ENCODE peak calls at places on chromosomes 3 and 15, in four cellular contexts. J is kidney, X is kidney epithelial cell, Y is GM12865. M is an unnamed sample.

GRCh38 chr15:48777645-48778337 is 33.1 kb downstream of the CEP152 start:
- DNase-seq in J (no peak), Y (no peak), X (no peak), M (no peak)

GRCh38 chr15:101346928-101347327 is 51.9 kb upstream of the SNRPA1 start:
- DNase-seq in Y (no peak), X (no peak), J (no peak), M (no peak)

GRCh38 chr15:99973351-99973750 is 240.1 kb upstream of the LYSMD4 start:
- DNase-seq in X (no peak), J (no peak), Y (no peak), M (no peak)

GRCh38 chr15:69084404-69085030 is 70.0 kb downstream of the NOX5 start:
- DNase-seq in Y (no peak), J (no peak), X (no peak), M (no peak)

GRCh38 chr3:45509038-45509767 is 85.3 kb upstream of the LIMD1 start:
- DNase-seq in X (peak), Y (no peak), J (no peak), M (peak)

GRCh38 chr3:72597756-72598195 is 250.5 kb downstream of the SHQ1 start:
- DNase-seq in J (no peak), X (no peak), Y (no peak), M (no peak)

GRCh38 chr15:48796521-48796920 is 14.3 kb downstream of the CEP152 start:
- DNase-seq in J (no peak), Y (no peak), X (no peak), M (no peak)

GRCh38 chr3:58358092-58358491 is 25.4 kb downstream of the PXK start:
- DNase-seq in Y (no peak), X (no peak), J (no peak), M (no peak)

GRCh38 chr3:77232557-77232956 is 192.7 kb downstream of the ROBO2 start:
- DNase-seq in Y (no peak), X (no peak), J (no peak), M (no peak)

GRCh38 chr15:88375234-88375926 is 91.8 kb downstream of the MRPL46 start:
- DNase-seq in Y (no peak), X (peak), J (no peak), M (peak)

GRCh38 chr15:56832125-56832524 is 86.3 kb upstream of the TCF12 start:
- DNase-seq in J (no peak), Y (no peak), X (no peak), M (no peak)

GRCh38 chr3:120497318-120497717 is 46.5 kb upstream of the FSTL1 start:
- DNase-seq in Y (no peak), X (peak), J (no peak), M (peak)

GRCh38 chr15:96619171-96619570 is 288.7 kb downstream of the NR2F2 start:
- DNase-seq in X (no peak), J (no peak), Y (no peak), M (no peak)

GRCh38 chr3:99542771-99543518 is 95.4 kb upstream of the COL8A1 start:
- DNase-seq in X (no peak), J (no peak), Y (peak), M (no peak)

GRCh38 chr3:54572197-54572895 is 355.5 kb downstream of the LRTM1 start:
- DNase-seq in X (no peak), Y (no peak), J (no peak), M (no peak)

GRCh38 chr15:40937762-40938529 is 8.8 kb downstream of the DLL4 start:
- DNase-seq in X (no peak), Y (peak), J (no peak), M (no peak)

GRCh38 chr3:13420817-13421755 is 964 bp upstream of the NUP210 start:
- DNase-seq in X (peak), J (peak), Y (peak), M (no peak)

GRCh38 chr3:74041068-74041675 is 416.4 kb upstream of the PDZRN3 start:
- DNase-seq in J (no peak), Y (peak), X (no peak), M (no peak)

GRCh38 chr3:2154596-2154995 is 55.9 kb downstream of the CNTN4 start:
- DNase-seq in Y (no peak), X (no peak), J (no peak), M (no peak)

GRCh38 chr15:68711406-68711805 is 109.3 kb downstream of the ANP32A start:
- DNase-seq in X (no peak), Y (no peak), J (no peak), M (no peak)

GRCh38 chr3:131388400-131388799 is 6.8 kb downstream of the NUDT16 start:
- DNase-seq in X (no peak), J (no peak), Y (no peak), M (no peak)

GRCh38 chr3:103963599-103963998 is 1403.1 kb upstream of the ALCAM start:
- DNase-seq in Y (no peak), X (no peak), J (no peak), M (no peak)

GRCh38 chr3:123883111-123883510 is 1.0 kb downstream of the MYLK start:
- DNase-seq in X (no peak), J (no peak), Y (no peak), M (no peak)

GRCh38 chr15:83198476-83198875 is 9.1 kb downstream of the HDGFL3 start:
- DNase-seq in X (no peak), Y (peak), J (no peak), M (no peak)

GRCh38 chr3:142888484-142889262 is at the start of gene PCOLCE2:
- DNase-seq in J (peak), Y (peak), X (no peak), M (no peak)

GRCh38 chr3:5787863-5788488 is 600.5 kb downstream of the EDEM1 start:
- DNase-seq in J (no peak), Y (peak), X (no peak), M (no peak)

GRCh38 chr3:182305881-182306665 is 487.2 kb upstream of the ATP11B start:
- DNase-seq in Y (no peak), J (no peak), X (no peak), M (no peak)

GRCh38 chr3:195356151-195357086 is 85.5 kb upstream of the XXYLT1 start:
- DNase-seq in J (no peak), Y (no peak), X (no peak), M (no peak)

GRCh38 chr3:12509466-12509865 is 25.2 kb downstream of the TSEN2 start:
- DNase-seq in J (no peak), X (no peak), Y (no peak), M (no peak)

GRCh38 chr15:77419836-77420609 is at the start of gene PEAK1:
- DNase-seq in Y (peak), J (peak), X (peak), M (peak)

GRCh38 chr15:77420610-77421369 is at the start of gene HMG20A:
- DNase-seq in Y (peak), J (peak), X (no peak), M (peak)

GRCh38 chr15:77417642-77418041 is 2.3 kb downstream of the PEAK1 start:
- DNase-seq in Y (no peak), J (no peak), X (no peak), M (no peak)

GRCh38 chr15:77418341-77419049 is 1.4 kb downstream of the PEAK1 start:
- DNase-seq in X (no peak), J (no peak), Y (no peak), M (no peak)

GRCh38 chr15:77419050-77419835 is 661 bp downstream of the PEAK1 start:
- DNase-seq in Y (peak), X (no peak), J (peak), M (no peak)
- TF ChIP-seq CTCF in Y (peak), X (peak), J (peak), M (no peak)

GRCh38 chr3:50599716-50600118 is 11.9 kb downstream of the CISH start:
- DNase-seq in Y (no peak), J (no peak), X (no peak), M (no peak)

GRCh38 chr3:50599115-50599715 is 12.4 kb downstream of the CISH start:
- DNase-seq in Y (no peak), X (no peak), J (no peak), M (no peak)

GRCh38 chr3:50600841-50601591 is 10.6 kb downstream of the CISH start:
- DNase-seq in X (peak), Y (no peak), J (peak), M (peak)

GRCh38 chr3:50602675-50603191 is 8.8 kb downstream of the CISH start:
- DNase-seq in X (no peak), Y (no peak), J (no peak), M (no peak)

DNA sequence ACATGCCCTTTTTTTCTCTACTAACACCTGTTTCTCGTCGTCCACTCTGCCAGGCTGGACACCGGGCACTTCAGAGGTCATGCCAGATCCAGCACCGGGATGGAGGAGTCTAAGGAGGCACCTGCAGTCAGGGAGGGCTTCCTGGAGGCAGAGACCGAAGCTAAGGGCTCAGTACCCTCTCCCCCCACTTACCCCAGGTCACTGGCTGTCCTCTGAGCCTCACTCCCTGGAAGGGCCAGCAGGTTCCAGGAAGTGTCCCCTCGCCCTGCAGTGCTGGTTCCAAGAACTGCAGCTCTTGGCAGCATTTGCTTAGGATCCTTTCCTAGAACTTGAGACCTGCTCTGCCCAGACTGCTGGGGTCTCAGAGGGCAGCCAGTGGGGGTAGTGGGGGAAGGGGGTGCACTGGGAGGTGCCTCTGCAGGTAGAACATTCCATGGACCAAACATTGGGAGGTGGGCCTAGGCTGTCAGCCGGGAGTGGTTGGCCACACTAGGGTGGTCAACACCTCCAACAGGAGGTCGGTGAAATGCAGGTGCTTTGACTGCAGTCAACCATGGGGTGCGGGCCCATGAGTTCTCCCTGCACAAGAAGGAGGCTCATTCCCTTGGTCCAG is 11.3 kb downstream of the CISH start:
- DNase-seq in Y (no peak), J (no peak), X (no peak), M (no peak)
- H3K4me3 ChIP-seq in Y (no peak), J (peak), X (no peak), M (no peak)

DNA sequence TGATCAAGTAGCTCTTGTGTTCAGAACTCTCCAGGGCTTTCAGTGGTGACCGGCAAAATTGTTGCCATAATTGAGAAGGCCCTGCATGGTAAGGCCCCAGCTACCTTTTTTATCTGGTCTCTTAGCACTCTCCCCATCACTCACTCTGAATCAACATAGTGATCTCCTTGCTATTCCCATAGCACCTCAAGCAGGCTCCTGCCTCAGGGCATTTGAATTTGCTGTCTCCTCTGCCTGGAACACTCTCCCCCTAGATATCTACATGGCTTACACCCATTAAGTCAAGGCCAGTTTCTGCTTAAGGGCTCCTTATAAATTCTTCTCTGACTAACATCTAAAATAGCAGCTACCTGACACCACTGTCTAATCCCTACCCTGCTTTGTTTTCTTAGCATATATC is 3.3 kb upstream of the ARID3B start:
- DNase-seq in Y (no peak), J (no peak), X (no peak), M (no peak)
- TF ChIP-seq CTCF in Y (no peak), J (no peak), X (no peak), M (no peak)

GRCh38 chr3:149131594-149131993 is 2.2 kb downstream of the HPS3 start:
- DNase-seq in Y (peak), X (no peak), J (no peak), M (no peak)
- H3K4me3 ChIP-seq in Y (no peak), X (no peak), J (peak), M (peak)

DNA sequence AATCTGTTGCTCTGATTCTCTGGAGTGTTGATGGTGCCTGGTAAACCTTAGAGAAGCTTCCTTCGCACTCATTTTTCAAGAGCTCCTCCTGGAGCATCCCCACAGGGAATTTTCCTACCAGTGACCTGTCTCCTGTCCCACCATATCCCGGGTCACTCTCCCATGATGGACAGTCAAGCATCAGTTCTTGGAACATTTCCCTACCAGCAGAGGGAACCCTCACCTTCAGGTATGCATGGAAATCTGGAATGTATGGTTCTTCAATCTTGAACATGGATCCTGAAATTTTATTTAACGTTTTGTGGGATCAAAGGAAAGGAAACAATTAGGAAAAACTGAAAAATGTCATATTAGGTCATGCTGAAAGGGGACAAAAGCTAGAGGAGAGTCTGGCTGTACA is 153.8 kb downstream of the SPATA16 start:
- DNase-seq in Y (no peak), J (no peak), X (no peak), M (no peak)
- TF ChIP-seq CTCF in Y (no peak), J (no peak), X (peak), M (peak)

GRCh38 chr3:129632556-129632955 is 26.1 kb upstream of the PLXND1 start:
- DNase-seq in X (no peak), Y (no peak), J (no peak), M (no peak)
- H3K4me3 ChIP-seq in X (no peak), Y (no peak), J (no peak), M (no peak)

GRCh38 chr3:81726132-81726531 is 35.3 kb downstream of the GBE1 start:
- DNase-seq in J (no peak), Y (peak), X (no peak), M (no peak)
- TF ChIP-seq CTCF in J (no peak), Y (no peak), X (no peak), M (no peak)

DNA sequence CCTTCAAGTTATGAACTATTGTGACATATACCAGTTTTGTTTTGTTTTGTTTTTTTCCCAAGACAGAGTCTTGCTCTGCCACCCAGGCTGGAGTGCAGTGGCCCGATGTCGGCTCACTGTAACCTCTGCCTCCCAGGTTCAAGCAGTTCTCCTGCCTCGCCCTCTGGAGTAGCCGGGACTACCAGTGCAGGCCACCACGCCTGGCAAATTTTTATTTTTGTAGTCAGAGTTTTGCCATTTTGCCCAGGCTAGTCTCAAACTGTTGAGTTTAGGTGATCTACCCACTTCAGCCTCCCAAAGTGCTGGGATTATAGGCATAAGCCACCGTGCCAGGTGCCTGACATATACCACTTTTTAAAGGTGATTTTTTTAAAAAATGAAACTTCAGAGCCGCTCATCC is 74.6 kb downstream of the ARRDC4 start:
- DNase-seq in X (no peak), J (no peak), Y (no peak), M (no peak)
- H3K4me3 ChIP-seq in X (no peak), J (no peak), Y (no peak), M (no peak)

GRCh38 chr3:148791296-148791695 is 36.3 kb upstream of the CPB1 start:
- DNase-seq in Y (no peak), X (no peak), J (no peak), M (no peak)
- TF ChIP-seq CTCF in Y (no peak), X (no peak), J (no peak), M (no peak)

GRCh38 chr15:80169768-80170357 is 17.1 kb downstream of the FAH start:
- DNase-seq in X (no peak), J (no peak), Y (no peak), M (no peak)
- H3K4me3 ChIP-seq in X (no peak), J (no peak), Y (no peak), M (no peak)

M was measured in HFF-Myc.